ENCODE peak calls at places on chromosome 3, in four cellular contexts. O is astrocyte of the spinal cord, W is nephron progenitor cell, F is epithelial cell of esophagus. X is an unnamed sample.

GRCh38 chr3:190031887-190032752 is 88.6 kb downstream of the P3H2 start:
- DNase-seq in F (no peak), O (no peak), W (no peak), X (no peak)

GRCh38 chr3:122975163-122975923 is 52.2 kb downstream of the SEMA5B start:
- DNase-seq in F (peak), O (peak), W (peak), X (peak)

GRCh38 chr3:188780188-188781147 is 391.3 kb upstream of the TPRG1 start:
- DNase-seq in F (peak), O (no peak), W (no peak), X (peak)

GRCh38 chr3:127210654-127210943 is 17.7 kb downstream of the PRR23E start:
- DNase-seq in F (no peak), W (no peak), O (no peak), X (no peak)

GRCh38 chr3:18237251-18238005 is 187.7 kb downstream of the SATB1 start:
- DNase-seq in W (no peak), F (peak), O (peak), X (peak)

GRCh38 chr3:65785065-65785645 is 253.6 kb downstream of the MAGI1 start:
- DNase-seq in W (no peak), O (peak), F (peak), X (peak)

GRCh38 chr3:57911588-57911987 is 96.6 kb upstream of the FLNB start:
- DNase-seq in W (no peak), O (peak), F (no peak), X (no peak)

GRCh38 chr3:195900426-195901355 is 7.7 kb downstream of the TNK2 start:
- DNase-seq in O (peak), F (peak), W (no peak), X (peak)

GRCh38 chr3:181326637-181327223 is 337.2 kb upstream of the DNAJC19 start:
- DNase-seq in W (peak), F (peak), O (peak), X (peak)

GRCh38 chr3:66107855-66108254 is 69.1 kb upstream of the MAGI1 start:
- DNase-seq in F (no peak), W (no peak), O (peak), X (peak)

GRCh38 chr3:176431073-176431472 is 766.2 kb downstream of the TBL1XR1 start:
- DNase-seq in W (no peak), F (no peak), O (no peak), X (no peak)

GRCh38 chr3:182139627-182140357 is 428.1 kb downstream of the SOX2 start:
- DNase-seq in O (no peak), W (no peak), F (no peak), X (no peak)

GRCh38 chr3:46715507-46716175 is 2.0 kb downstream of the PRSS50 start:
- DNase-seq in O (no peak), W (no peak), F (no peak), X (no peak)

GRCh38 chr3:59542276-59542675 is 492.5 kb upstream of the CFAP20DC start:
- DNase-seq in W (no peak), F (no peak), O (no peak), X (no peak)

GRCh38 chr3:134336587-134336986 is 37.7 kb downstream of the AMOTL2 start:
- DNase-seq in W (no peak), F (peak), O (no peak), X (peak)

GRCh38 chr3:46672349-46672695 is 21.2 kb downstream of the ALS2CL start:
- DNase-seq in W (peak), F (no peak), O (no peak), X (no peak)

GRCh38 chr3:178393833-178394232 is 142.4 kb upstream of the KCNMB2 start:
- DNase-seq in O (peak), F (peak), W (no peak), X (peak)

GRCh38 chr3:78875431-78875830 is 892.4 kb downstream of the ROBO1 start:
- DNase-seq in W (no peak), F (no peak), O (no peak), X (no peak)

GRCh38 chr3:46090161-46090591 is 62.9 kb upstream of the XCR1 start:
- DNase-seq in W (no peak), F (peak), O (no peak), X (no peak)

GRCh38 chr3:118909751-118910150 is 124.9 kb downstream of the IGSF11 start:
- DNase-seq in F (peak), O (no peak), W (no peak), X (no peak)

GRCh38 chr3:13528217-13528801 is 20.6 kb upstream of the FBLN2 start:
- DNase-seq in O (no peak), W (no peak), F (no peak), X (peak)

GRCh38 chr3:46850468-46850780 is 12.8 kb downstream of the MYL3 start:
- DNase-seq in F (no peak), O (no peak), W (no peak), X (no peak)

GRCh38 chr3:105444725-105445124 is 78.0 kb downstream of the ALCAM start:
- DNase-seq in O (peak), F (peak), W (no peak), X (peak)

GRCh38 chr3:14123308-14124222 is 1.1 kb downstream of the CHCHD4 start:
- DNase-seq in F (peak), W (no peak), O (no peak), X (no peak)

GRCh38 chr3:13415236-13416001 is 4.7 kb downstream of the NUP210 start:
- DNase-seq in F (no peak), W (no peak), O (no peak), X (no peak)

X was measured in fibroblast of pulmonary artery.